ENCODE peak calls at places on chromosomes 16 and 17, in seven cellular contexts. Z, Y, D, H, X, T and Q are unnamed samples. For H3K4me1, the result is how much of the 10 kb centered on the place peaks cover.

GRCh38 chr17:74303300-74303699 is 22.7 kb upstream of the KIF19 start:
- DNase-seq in Z (no peak), Y (no peak), D (no peak), H (no peak), X (no peak), T (no peak), Q (no peak)

GRCh38 chr17:50101346-50102163 is 6.4 kb downstream of the PDK2 start:
- DNase-seq in Z (no peak), Y (peak), D (no peak), H (peak), X (peak), T (peak), Q (no peak)

GRCh38 chr16:56238188-56238587 is 46.9 kb downstream of the GNAO1 start:
- DNase-seq in Z (no peak), Y (no peak), D (no peak), H (no peak), X (no peak), T (no peak), Q (no peak)

GRCh38 chr16:22670044-22670536 is 143.9 kb upstream of the HS3ST2 start:
- DNase-seq in Z (no peak), Y (no peak), D (no peak), H (no peak), X (no peak), T (no peak), Q (no peak)

GRCh38 chr17:39014044-39014794 is 47.0 kb upstream of the FBXO47 start:
- DNase-seq in Z (no peak), Y (no peak), D (no peak), H (no peak), X (no peak), T (no peak), Q (no peak)

GRCh38 chr17:60311186-60311585 is 80.7 kb downstream of the USP32 start:
- DNase-seq in Z (no peak), Y (no peak), D (no peak), H (no peak), X (no peak), T (no peak), Q (no peak)

GRCh38 chr17:78689029-78689428 is 93.0 kb downstream of the CYTH1 start:
- DNase-seq in Z (no peak), Y (no peak), D (no peak), H (no peak), X (no peak), T (no peak), Q (no peak)

GRCh38 chr17:80877095-80877828 is 114.4 kb upstream of the CHMP6 start:
- DNase-seq in Z (peak), Y (no peak), D (no peak), H (peak), X (peak), T (no peak), Q (no peak)

GRCh38 chr16:8694795-8695194 is 20.4 kb downstream of the ABAT start:
- DNase-seq in Z (no peak), Y (no peak), D (no peak), H (peak), X (no peak), T (no peak), Q (no peak)

GRCh38 chr17:22273308-22273707 is 581.0 kb downstream of the KCNJ18 start:
- DNase-seq in Z (no peak), Y (no peak), D (no peak), H (no peak), X (no peak), T (no peak), Q (peak)

GRCh38 chr17:66491213-66491612 is 188.8 kb downstream of the PRKCA start:
- DNase-seq in Z (no peak), Y (no peak), D (no peak), H (no peak), X (no peak), T (no peak), Q (no peak)

GRCh38 chr17:17710728-17711541 is 29.7 kb downstream of the RAI1 start:
- DNase-seq in Z (peak), Y (no peak), D (no peak), H (no peak), X (peak), T (peak), Q (peak)

GRCh38 chr16:58454178-58454577 is 45.8 kb upstream of the NDRG4 start:
- DNase-seq in Z (no peak), Y (no peak), D (no peak), H (no peak), X (no peak), T (no peak), Q (no peak)

GRCh38 chr16:1528921-1529537 is 4.4 kb upstream of the TMEM204 start:
- DNase-seq in Z (peak), Y (no peak), D (no peak), H (no peak), X (no peak), T (no peak), Q (no peak)

GRCh38 chr16:57624044-57624688 is 4.3 kb upstream of the ADGRG1 start:
- DNase-seq in Z (no peak), Y (no peak), D (no peak), H (no peak), X (no peak), T (no peak), Q (no peak)

GRCh38 chr17:68248886-68249872 is 1.3 kb downstream of the AMZ2 start:
- DNase-seq in Z (no peak), Y (no peak), D (no peak), H (no peak), X (no peak), T (no peak), Q (no peak)

GRCh38 chr16:53852678-53853077 is 148.7 kb downstream of the FTO start:
- DNase-seq in Z (no peak), Y (no peak), D (no peak), H (no peak), X (no peak), T (no peak), Q (no peak)

GRCh38 chr17:4365628-4366311 is 705 bp downstream of the UBE2G1 start:
- DNase-seq in Z (peak), Y (peak), D (no peak), H (peak), X (no peak), T (peak), Q (no peak)

GRCh38 chr17:81167638-81168037 is 1.6 kb upstream of the AATK start:
- DNase-seq in Z (peak), Y (no peak), D (no peak), H (no peak), X (no peak), T (no peak), Q (no peak)

GRCh38 chr17:66711936-66712335 is 123.0 kb upstream of the CACNG5 start:
- DNase-seq in Z (no peak), Y (no peak), D (no peak), H (no peak), X (peak), T (peak), Q (peak)

GRCh38 chr17:43418441-43419374 is 19.9 kb downstream of the ARL4D start:
- DNase-seq in Z (no peak), Y (peak), D (no peak), H (no peak), X (peak), T (peak), Q (no peak)

GRCh38 chr17:17186051-17186450 is 20.1 kb downstream of the PLD6 start:
- DNase-seq in Z (peak), Y (no peak), D (no peak), H (no peak), X (no peak), T (no peak), Q (no peak)

GRCh38 chr17:74290340-74290739 is 16.3 kb downstream of the DNAI2 start:
- DNase-seq in Z (peak), Y (no peak), D (no peak), H (no peak), X (no peak), T (peak), Q (no peak)

GRCh38 chr17:77287432-77288068 is 146.8 kb downstream of the SEC14L1 start:
- DNase-seq in Z (no peak), Y (peak), D (no peak), H (peak), X (peak), T (peak), Q (no peak)

GRCh38 chr16:85637808-85638186 is 24.7 kb downstream of the GSE1 start:
- DNase-seq in Z (peak), Y (peak), D (no peak), H (no peak), X (no peak), T (no peak), Q (peak)

GRCh38 chr17:73297934-73298861 is 13.6 kb downstream of the CDC42EP4 start:
- DNase-seq in Z (no peak), Y (no peak), D (no peak), H (no peak), X (no peak), T (no peak), Q (no peak)

GRCh38 chr16:86534779-86535605 is 20.0 kb downstream of the MTHFSD start:
- DNase-seq in Z (peak), Y (no peak), D (no peak), H (no peak), X (no peak), T (no peak), Q (no peak)

GRCh38 chr17:34114174-34114573 is 140.9 kb upstream of the CCL2 start:
- DNase-seq in Z (no peak), Y (no peak), D (no peak), H (no peak), X (no peak), T (no peak), Q (no peak)

GRCh38 chr17:57160624-57161023 is 75.6 kb downstream of the AKAP1 start:
- DNase-seq in Z (no peak), Y (no peak), D (no peak), H (no peak), X (no peak), T (no peak), Q (no peak)

GRCh38 chr17:1467898-1468492 is 12.0 kb upstream of the CRK start:
- DNase-seq in Z (peak), Y (no peak), D (no peak), H (peak), X (peak), T (peak), Q (peak)

GRCh38 chr17:64632193-64632592 is 29.9 kb downstream of the SMURF2 start:
- DNase-seq in Z (no peak), Y (no peak), D (no peak), H (no peak), X (no peak), T (no peak), Q (no peak)

GRCh38 chr16:88005968-88006367 is 54.7 kb downstream of the BANP start:
- DNase-seq in Z (peak), Y (no peak), D (no peak), H (no peak), X (no peak), T (no peak), Q (no peak)

GRCh38 chr17:46115687-46116086 is 77.5 kb downstream of the KANSL1 start:
- DNase-seq in Z (no peak), Y (no peak), D (no peak), H (no peak), X (no peak), T (no peak), Q (no peak)

GRCh38 chr16:20850981-20851380 is 44.7 kb downstream of the REXO5 start:
- DNase-seq in Z (no peak), Y (no peak), D (no peak), H (no peak), X (no peak), T (no peak), Q (no peak)

GRCh38 chr16:20854963-20855362 is 45.2 kb downstream of the DCUN1D3 start:
- DNase-seq in Z (no peak), Y (no peak), D (no peak), H (no peak), X (no peak), T (no peak), Q (no peak)

GRCh38 chr16:20851601-20852000 is 45.3 kb downstream of the REXO5 start:
- DNase-seq in Z (peak), Y (peak), D (no peak), H (peak), X (no peak), T (no peak), Q (peak)

GRCh38 chr16:20853981-20854620 is 46.1 kb downstream of the DCUN1D3 start:
- DNase-seq in Z (no peak), Y (no peak), D (no peak), H (no peak), X (no peak), T (no peak), Q (no peak)

DNA sequence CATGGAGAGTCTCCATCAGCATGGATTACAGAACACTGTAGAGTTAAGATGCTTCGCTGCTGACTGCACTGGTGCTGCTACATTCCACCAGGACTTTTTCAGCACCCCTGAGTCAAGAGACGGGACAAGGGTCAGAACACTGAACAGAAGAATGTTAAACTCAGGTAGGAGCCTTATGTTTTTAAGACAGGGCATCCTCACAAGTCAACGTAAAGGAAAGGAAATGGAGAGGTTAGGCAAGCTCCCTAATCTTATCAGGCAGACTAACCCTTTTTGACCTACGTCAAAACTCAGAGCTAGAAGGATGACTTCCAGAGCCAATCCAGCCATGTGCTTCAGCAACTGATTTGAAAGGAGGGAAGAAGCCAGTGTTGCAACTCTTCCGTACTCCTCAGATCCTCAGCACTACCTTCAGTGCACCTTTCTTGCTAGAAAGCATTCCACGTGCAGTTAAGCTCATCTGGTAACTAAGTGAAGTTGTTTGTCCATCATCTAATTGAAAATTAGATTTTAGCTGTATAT is 46.8 kb downstream of the REXO5 start:
- DNase-seq in Z (no peak), Y (no peak), D (no peak), H (no peak), X (no peak), T (no peak), Q (no peak)
- H3K4me1 ChIP-seq in Z (under half), Y (half or more), D (under half), H (under half), X (under half), T (under half), Q (half or more)

GRCh38 chr16:3825103-3825502 is 55.4 kb downstream of the CREBBP start:
- DNase-seq in Z (no peak), Y (no peak), D (no peak), H (no peak), X (no peak), T (no peak), Q (no peak)

GRCh38 chr16:3825940-3826339 is 54.6 kb downstream of the CREBBP start:
- DNase-seq in Z (no peak), Y (no peak), D (no peak), H (no peak), X (no peak), T (no peak), Q (no peak)

GRCh38 chr16:3824121-3824795 is 56.3 kb downstream of the CREBBP start:
- DNase-seq in Z (no peak), Y (no peak), D (no peak), H (no peak), X (no peak), T (no peak), Q (no peak)

GRCh38 chr16:3822366-3823045 is 58.0 kb downstream of the CREBBP start:
- DNase-seq in Z (no peak), Y (no peak), D (no peak), H (no peak), X (no peak), T (no peak), Q (no peak)

GRCh38 chr16:3823427-3823826 is 57.1 kb downstream of the CREBBP start:
- DNase-seq in Z (no peak), Y (no peak), D (no peak), H (no peak), X (no peak), T (no peak), Q (no peak)
- H3K4me1 ChIP-seq in Z (under half), Y (half or more), D (under half), H (half or more), X (under half), T (under half), Q (half or more)

GRCh38 chr17:28944343-28944742 is 7.0 kb downstream of the PHF12 start:
- DNase-seq in Z (no peak), Y (no peak), D (no peak), H (no peak), X (no peak), T (no peak), Q (no peak)

GRCh38 chr17:28946239-28946638 is 5.1 kb downstream of the PHF12 start:
- DNase-seq in Z (no peak), Y (no peak), D (no peak), H (no peak), X (no peak), T (no peak), Q (no peak)

GRCh38 chr17:28947639-28948038 is 3.7 kb downstream of the PHF12 start:
- DNase-seq in Z (no peak), Y (no peak), D (no peak), H (no peak), X (no peak), T (no peak), Q (no peak)

GRCh38 chr17:28942925-28943324 is 8.4 kb downstream of the PHF12 start:
- DNase-seq in Z (no peak), Y (no peak), D (no peak), H (no peak), X (no peak), T (no peak), Q (no peak)

GRCh38 chr17:28944862-28945741 is 6.2 kb downstream of the PHF12 start:
- DNase-seq in Z (no peak), Y (no peak), D (no peak), H (no peak), X (no peak), T (no peak), Q (no peak)
- H3K4me1 ChIP-seq in Z (under half), Y (half or more), D (half or more), H (under half), X (under half), T (under half), Q (half or more)

DNA sequence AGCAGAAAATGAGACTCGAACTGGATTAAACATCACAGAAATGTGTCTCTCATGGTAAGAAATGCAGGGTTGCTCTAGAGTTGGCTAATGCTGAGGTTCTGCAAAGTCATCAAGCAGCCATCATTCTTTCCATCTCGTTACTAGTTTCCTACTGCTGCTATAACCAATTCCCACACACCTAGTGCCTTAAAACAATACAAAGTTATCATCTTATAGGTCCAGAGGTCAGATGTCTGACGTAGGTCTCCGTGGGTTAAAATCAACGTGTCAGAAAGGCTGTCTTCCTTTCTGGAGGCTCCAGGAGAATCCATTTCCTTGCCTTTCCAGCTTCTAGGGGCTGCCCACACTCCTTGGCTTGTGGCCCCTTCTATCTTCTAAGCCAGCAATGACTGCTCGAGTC is 118.6 kb downstream of the STX8 start:
- DNase-seq in Z (no peak), Y (no peak), D (no peak), H (no peak), X (no peak), T (no peak), Q (no peak)
- H3K4me1 ChIP-seq in Z (under half), Y (under half), D (under half), H (under half), X (under half), T (under half), Q (under half)

GRCh38 chr16:50208460-50208931 is 55.4 kb downstream of the TENT4B start:
- DNase-seq in Z (no peak), Y (no peak), D (no peak), H (no peak), X (no peak), T (no peak), Q (no peak)

GRCh38 chr16:50209548-50210265 is 56.6 kb downstream of the TENT4B start:
- DNase-seq in Z (no peak), Y (no peak), D (no peak), H (no peak), X (peak), T (peak), Q (no peak)

GRCh38 chr16:50204426-50205108 is 51.5 kb downstream of the TENT4B start:
- DNase-seq in Z (no peak), Y (no peak), D (no peak), H (no peak), X (no peak), T (no peak), Q (no peak)

GRCh38 chr16:50210266-50211038 is 55.9 kb upstream of the ADCY7 start:
- DNase-seq in Z (peak), Y (peak), D (peak), H (peak), X (peak), T (peak), Q (peak)

GRCh38 chr16:50207652-50208051 is 54.5 kb downstream of the TENT4B start:
- DNase-seq in Z (no peak), Y (no peak), D (no peak), H (no peak), X (no peak), T (no peak), Q (no peak)
- H3K4me1 ChIP-seq in Z (under half), Y (half or more), D (under half), H (half or more), X (under half), T (under half), Q (under half)

DNA sequence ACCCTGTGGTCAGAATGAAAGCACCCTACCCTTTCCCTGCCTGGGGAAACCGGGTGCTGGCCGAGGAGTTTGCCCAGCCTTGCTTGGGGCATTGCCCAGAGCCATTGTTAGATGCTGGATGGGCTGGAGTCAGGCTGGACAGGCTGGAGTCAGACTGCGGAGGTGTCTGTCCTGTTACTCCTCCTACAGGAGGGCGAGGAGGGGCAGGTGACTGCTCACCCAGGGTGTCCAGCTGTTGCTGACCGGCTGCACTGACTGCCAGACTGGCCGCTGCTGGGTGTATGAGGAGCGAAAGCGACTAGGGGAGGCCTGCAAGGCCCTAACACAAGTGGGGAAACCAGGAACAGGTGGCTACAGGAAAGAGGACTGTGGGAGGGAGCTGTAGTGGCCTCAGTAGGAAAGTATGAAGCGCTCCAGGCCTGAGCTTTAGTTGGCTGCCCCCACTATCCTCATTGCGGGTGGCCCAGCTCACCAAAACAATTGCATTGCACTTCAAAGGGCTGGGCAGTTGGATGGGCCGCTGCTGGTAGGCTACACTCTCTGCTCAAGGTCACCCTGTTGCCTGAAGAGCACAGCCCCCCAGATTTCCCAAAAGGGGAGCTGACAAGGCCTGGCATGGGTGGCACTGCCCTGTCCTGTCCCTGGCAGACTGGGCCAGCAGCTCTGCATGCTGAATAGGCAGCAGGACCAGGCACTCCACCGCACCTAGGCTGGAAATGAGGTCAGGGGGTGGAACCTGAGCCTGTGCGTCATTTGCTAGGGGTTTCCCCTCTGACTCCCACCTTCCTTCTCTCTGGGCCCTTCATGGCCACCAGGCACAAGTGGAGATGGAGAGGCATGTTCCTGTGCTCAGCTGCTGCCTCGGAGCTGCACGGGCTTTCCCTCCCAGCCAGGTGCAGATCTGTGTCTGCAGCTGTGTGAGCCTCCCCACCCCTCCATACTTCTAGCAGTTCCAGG is 18.4 kb downstream of the LDHD start:
- DNase-seq in Z (peak), Y (no peak), D (no peak), H (no peak), X (no peak), T (no peak), Q (peak)
- H3K4me1 ChIP-seq in Z (under half), Y (under half), D (under half), H (under half), X (under half), T (under half), Q (under half)